ENCODE peak calls at places on chromosomes 5 and 9, in four cellular contexts. One of them, this sample, is unnamed.

GRCh38 chr5:178463321-178464155 is 126.7 kb downstream of the COL23A1 start:
- DNase-seq in OCI-LY7: no peak
- DNase-seq in mammary epithelial cell: no peak
- DNase-seq in HepG2: no peak
- DNase-seq in this sample: peak; percentile 39

GRCh38 chr5:122478741-122479459 is 166.9 kb downstream of the SNCAIP start:
- DNase-seq in mammary epithelial cell: peak; percentile 76
- DNase-seq in HepG2: peak; percentile 2
- DNase-seq in OCI-LY7: no peak
- DNase-seq in this sample: no peak

GRCh38 chr9:131776473-131776872 is 36.6 kb upstream of the RAPGEF1 start:
- DNase-seq in HepG2: peak; percentile 32
- DNase-seq in mammary epithelial cell: no peak
- DNase-seq in OCI-LY7: peak; percentile 42
- DNase-seq in this sample: no peak

GRCh38 chr5:150670275-150670960 is 9.4 kb downstream of the MYOZ3 start:
- DNase-seq in mammary epithelial cell: no peak
- DNase-seq in HepG2: no peak
- DNase-seq in OCI-LY7: no peak
- DNase-seq in this sample: peak; percentile 74

GRCh38 chr5:62354028-62354874 is 48.2 kb downstream of the KIF2A start:
- DNase-seq in OCI-LY7: peak; percentile 67
- DNase-seq in HepG2: peak; percentile 51
- DNase-seq in mammary epithelial cell: peak; percentile 40
- DNase-seq in this sample: peak; percentile 19

GRCh38 chr5:56973473-56973872 is 21.6 kb upstream of the MIER3 start:
- DNase-seq in OCI-LY7: no peak
- DNase-seq in mammary epithelial cell: no peak
- DNase-seq in HepG2: no peak
- DNase-seq in this sample: no peak

GRCh38 chr5:56757077-56757476 is 58.3 kb upstream of the MAP3K1 start:
- DNase-seq in OCI-LY7: no peak
- DNase-seq in HepG2: no peak
- DNase-seq in mammary epithelial cell: peak; percentile 62
- DNase-seq in this sample: no peak

GRCh38 chr5:91061946-91062586 is 321.1 kb downstream of the ARRDC3 start:
- DNase-seq in OCI-LY7: no peak
- DNase-seq in mammary epithelial cell: no peak
- DNase-seq in HepG2: no peak
- DNase-seq in this sample: no peak

GRCh38 chr5:81719743-81720142 is 31.2 kb downstream of the SSBP2 start:
- DNase-seq in mammary epithelial cell: no peak
- DNase-seq in HepG2: no peak
- DNase-seq in OCI-LY7: no peak
- DNase-seq in this sample: no peak

GRCh38 chr5:106801554-106801953 is 869.2 kb downstream of the EFNA5 start:
- DNase-seq in OCI-LY7: no peak
- DNase-seq in HepG2: no peak
- DNase-seq in mammary epithelial cell: no peak
- DNase-seq in this sample: no peak

GRCh38 chr5:81398741-81399140 is 4.8 kb upstream of the ACOT12 start:
- DNase-seq in OCI-LY7: no peak
- DNase-seq in mammary epithelial cell: no peak
- DNase-seq in HepG2: no peak
- DNase-seq in this sample: no peak

GRCh38 chr5:124760608-124761390 is 14.4 kb upstream of the ZNF608 start:
- DNase-seq in OCI-LY7: no peak
- DNase-seq in mammary epithelial cell: no peak
- DNase-seq in HepG2: no peak
- DNase-seq in this sample: no peak
- H2AFZ ChIP-seq in OCI-LY7: peak overlapping the region; percentile 5
- H2AFZ ChIP-seq in mammary epithelial cell: no peak overlapping the region
- H2AFZ ChIP-seq in HepG2: no peak overlapping the region
- H2AFZ ChIP-seq in this sample: no peak overlapping the region

GRCh38 chr5:4862500-4862899 is 277.6 kb upstream of the ADAMTS16 start:
- DNase-seq in mammary epithelial cell: peak; percentile 14
- DNase-seq in OCI-LY7: peak; percentile 41
- DNase-seq in HepG2: peak; percentile 35
- DNase-seq in this sample: no peak
- TF ChIP-seq CTCF in mammary epithelial cell: peak; percentile 46
- TF ChIP-seq CTCF in OCI-LY7: peak; percentile 91
- TF ChIP-seq CTCF in HepG2: peak; percentile 50
- TF ChIP-seq CTCF in this sample: peak; percentile 59

GRCh38 chr9:93960221-93960970 is 5.2 kb upstream of the BARX1 start:
- DNase-seq in HepG2: no peak
- DNase-seq in OCI-LY7: no peak
- DNase-seq in mammary epithelial cell: no peak
- DNase-seq in this sample: peak; percentile 58

GRCh38 chr9:93959739-93960154 is 4.6 kb upstream of the BARX1 start:
- DNase-seq in OCI-LY7: no peak
- DNase-seq in mammary epithelial cell: no peak
- DNase-seq in HepG2: no peak
- DNase-seq in this sample: no peak

GRCh38 chr9:93962041-93962440 is 6.9 kb upstream of the BARX1 start:
- DNase-seq in HepG2: no peak
- DNase-seq in OCI-LY7: no peak
- DNase-seq in mammary epithelial cell: no peak
- DNase-seq in this sample: peak; percentile 54

GRCh38 chr9:93962561-93963440 is 7.6 kb upstream of the BARX1 start:
- DNase-seq in mammary epithelial cell: peak; percentile 61
- DNase-seq in OCI-LY7: peak; percentile 84
- DNase-seq in HepG2: peak; percentile 66
- DNase-seq in this sample: peak; percentile 98

GRCh38 chr9:93960971-93961841 is 6.1 kb upstream of the BARX1 start:
- DNase-seq in mammary epithelial cell: no peak
- DNase-seq in HepG2: no peak
- DNase-seq in OCI-LY7: no peak
- DNase-seq in this sample: no peak
- H2AFZ ChIP-seq in mammary epithelial cell: no peak overlapping the region
- H2AFZ ChIP-seq in HepG2: no peak overlapping the region
- H2AFZ ChIP-seq in OCI-LY7: no peak overlapping the region
- H2AFZ ChIP-seq in this sample: no peak overlapping the region

GRCh38 chr5:38670066-38670465 is 113.6 kb upstream of the LIFR start:
- DNase-seq in HepG2: no peak
- DNase-seq in mammary epithelial cell: no peak
- DNase-seq in OCI-LY7: no peak
- DNase-seq in this sample: no peak
- TF ChIP-seq CTCF in HepG2: no peak
- TF ChIP-seq CTCF in mammary epithelial cell: no peak
- TF ChIP-seq CTCF in OCI-LY7: no peak
- TF ChIP-seq CTCF in this sample: no peak

DNA sequence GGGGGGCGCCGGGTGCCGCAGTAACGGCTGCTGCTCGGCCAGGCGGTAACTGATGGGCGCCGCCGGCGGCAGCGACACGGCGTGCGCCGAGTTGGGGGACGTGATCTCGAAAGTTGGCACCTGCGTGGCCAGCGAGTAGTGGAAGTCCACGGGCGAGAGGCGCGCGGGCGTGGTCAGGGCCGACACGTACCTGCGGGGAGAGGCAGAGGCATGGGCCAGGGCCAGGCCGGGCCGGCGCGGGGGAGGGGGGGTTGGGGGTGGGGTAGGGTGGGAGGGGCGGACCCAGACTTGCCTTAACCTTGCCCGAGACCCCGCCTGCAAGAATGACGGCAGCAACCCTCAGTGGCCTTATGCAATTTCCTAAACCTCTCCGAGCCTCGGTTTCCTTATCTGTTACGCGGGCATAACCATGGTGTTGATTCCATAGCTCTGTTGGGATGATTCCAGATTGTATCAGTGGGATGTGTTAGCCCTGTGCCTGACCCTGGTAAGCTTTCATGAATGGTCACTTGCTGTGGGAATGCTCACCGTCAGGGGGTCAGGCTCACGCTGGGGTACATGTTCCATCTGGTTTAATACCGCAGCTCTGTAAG is 53.0 kb downstream of the PSD2 start:
- DNase-seq in mammary epithelial cell: no peak
- DNase-seq in HepG2: no peak
- DNase-seq in OCI-LY7: no peak
- DNase-seq in this sample: peak; percentile 83
- H2AFZ ChIP-seq in mammary epithelial cell: peak overlapping the region; percentile 79
- H2AFZ ChIP-seq in HepG2: no peak overlapping the region
- H2AFZ ChIP-seq in OCI-LY7: no peak overlapping the region
- H2AFZ ChIP-seq in this sample: no peak overlapping the region

GRCh38 chr5:172758077-172758835 is 12.7 kb downstream of the DUSP1 start:
- DNase-seq in mammary epithelial cell: peak; percentile 60
- DNase-seq in OCI-LY7: no peak
- DNase-seq in HepG2: no peak
- DNase-seq in this sample: peak; percentile 98
- TF ChIP-seq CTCF in mammary epithelial cell: no peak
- TF ChIP-seq CTCF in OCI-LY7: no peak
- TF ChIP-seq CTCF in HepG2: no peak
- TF ChIP-seq CTCF in this sample: no peak

DNA sequence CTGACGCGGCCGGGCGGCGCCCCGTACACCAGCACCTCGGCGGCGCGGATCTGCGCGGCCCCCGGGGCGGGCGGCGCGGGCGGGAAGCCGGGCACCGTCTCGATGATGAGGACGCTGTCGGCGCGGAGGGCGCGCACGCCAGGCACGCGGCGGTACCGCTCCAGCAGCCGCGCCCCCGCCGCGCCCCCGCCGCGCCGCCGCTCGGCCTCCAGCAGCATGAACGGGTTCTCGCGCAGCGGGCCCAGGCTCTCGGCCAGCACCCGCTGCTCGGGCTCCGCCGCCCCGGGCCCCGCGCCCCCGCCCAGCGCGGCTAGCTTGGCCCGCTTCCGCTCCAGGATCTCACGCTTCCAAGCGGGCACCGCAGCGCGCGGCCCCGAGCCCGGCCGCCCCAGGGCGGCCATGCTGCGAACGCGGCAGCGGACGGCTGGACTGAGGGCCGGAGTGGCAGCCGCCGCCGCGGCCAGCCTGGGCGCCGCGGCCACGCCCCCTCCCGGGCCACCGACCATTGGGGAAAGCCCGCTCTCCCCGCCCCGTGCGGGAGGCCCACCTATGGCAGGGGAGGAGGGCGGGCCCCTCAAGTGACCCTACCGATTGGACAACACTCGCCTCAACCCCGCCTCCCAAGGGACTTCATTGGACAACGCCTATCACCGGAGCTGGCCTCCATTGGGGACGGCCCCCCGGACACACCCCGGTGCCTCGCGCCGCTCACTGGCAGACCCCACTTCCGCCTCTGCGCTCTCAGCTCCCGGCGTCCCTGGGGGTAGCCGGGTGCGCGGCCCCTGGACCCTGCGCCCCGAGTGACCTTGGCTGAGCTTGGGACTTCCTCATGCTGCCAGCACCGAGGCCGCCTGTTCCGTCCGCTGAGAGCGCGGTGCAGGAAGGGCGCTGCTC is at the start of gene TPRN:
- DNase-seq in OCI-LY7: peak; percentile 100
- DNase-seq in mammary epithelial cell: peak; percentile 98
- DNase-seq in HepG2: peak; percentile 99
- DNase-seq in this sample: peak; percentile 100
- H2AFZ ChIP-seq in OCI-LY7: no peak within 1 kb of the TSS
- H2AFZ ChIP-seq in mammary epithelial cell: peak within 1 kb of the TSS; percentile 71
- H2AFZ ChIP-seq in HepG2: no peak within 1 kb of the TSS
- H2AFZ ChIP-seq in this sample: peak within 1 kb of the TSS; percentile 78

DNA sequence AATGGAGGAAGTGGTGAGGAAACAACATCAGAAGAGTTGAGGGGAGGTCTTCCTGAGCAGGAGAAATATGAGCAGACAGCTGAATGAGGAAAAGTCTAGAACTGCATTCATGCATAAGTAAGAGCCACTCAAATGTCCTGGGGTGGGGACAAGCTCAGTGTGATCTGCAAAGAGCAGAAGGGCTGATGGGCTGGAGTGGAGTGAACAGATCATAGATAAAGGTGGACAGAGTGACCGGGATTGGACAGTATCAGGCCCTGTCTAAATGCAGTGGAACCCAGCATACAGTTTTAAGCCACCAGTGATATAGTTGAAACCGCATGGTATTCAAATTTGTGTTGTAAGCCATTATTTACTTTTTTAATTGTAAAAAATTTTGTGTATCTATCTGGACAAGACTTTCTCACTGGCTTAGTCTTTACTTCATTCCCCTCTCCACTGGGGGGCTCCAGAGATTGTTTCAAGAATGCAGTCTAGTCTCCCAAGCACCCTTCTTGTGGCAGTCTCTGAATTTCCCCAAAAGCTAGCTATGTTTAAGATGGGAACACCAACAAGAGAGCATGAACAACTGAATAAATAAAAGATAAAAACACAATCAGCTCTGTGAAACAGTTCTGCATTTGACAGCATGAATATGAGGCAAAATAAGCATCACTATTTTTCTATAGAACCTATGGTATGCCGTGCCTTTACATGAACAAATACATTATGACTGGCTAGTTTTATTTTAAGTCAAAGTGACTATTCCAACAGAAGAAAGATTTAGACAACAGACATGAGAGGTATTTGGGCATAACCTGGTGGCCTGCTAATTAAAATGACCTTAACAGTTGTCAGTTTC is 10.7 kb upstream of the STK32A start:
- DNase-seq in OCI-LY7: peak; percentile 3
- DNase-seq in mammary epithelial cell: peak; percentile 21
- DNase-seq in HepG2: peak; percentile 8
- DNase-seq in this sample: peak; percentile 83
- TF ChIP-seq CTCF in OCI-LY7: peak; percentile 71
- TF ChIP-seq CTCF in mammary epithelial cell: peak; percentile 50
- TF ChIP-seq CTCF in HepG2: peak; percentile 43
- TF ChIP-seq CTCF in this sample: peak; percentile 74

GRCh38 chr9:135479469-135480052 is at the start of gene PPP1R26:
- DNase-seq in OCI-LY7: peak; percentile 10
- DNase-seq in mammary epithelial cell: no peak
- DNase-seq in HepG2: no peak
- DNase-seq in this sample: peak; percentile 86
- H2AFZ ChIP-seq in OCI-LY7: no peak within 1 kb of the TSS
- H2AFZ ChIP-seq in mammary epithelial cell: peak within 1 kb of the TSS; percentile 98
- H2AFZ ChIP-seq in HepG2: no peak within 1 kb of the TSS
- H2AFZ ChIP-seq in this sample: peak within 1 kb of the TSS; percentile 86

This sample was measured in osteoblast.